ENCODE peak calls at places on chromosomes 2 and 18, in nine cellular contexts. F is EH; E is RKO; O is activated CD8-positive, alpha-beta memory T cell treated with anti-CD3 and anti-CD28 coated beads for 1 hour; A is kidney glomerular epithelial cell; B is NCI-H2081; J is stimulated activated CD8-positive, alpha-beta memory T cell treated with anti-CD3 and anti-CD28 coated beads, Interleukin-2, amount 100 ng/mL, for 48 hours; C is EL; M is HT1080. V is an unnamed sample.

GRCh38 chr2:15797231-15797945 is 143.0 kb upstream of the MYCN start:
- DNase-seq in A (peak; percentile 40), J (no peak), C (no peak), F (no peak), E (no peak), O (no peak), M (no peak), B (no peak), V (no peak)

GRCh38 chr2:66305714-66306113 is 129.2 kb upstream of the MEIS1 start:
- DNase-seq in J (no peak), M (no peak), B (peak; percentile 88), F (peak; percentile 1), A (no peak), E (no peak), O (no peak), C (no peak), V (no peak)

GRCh38 chr18:55351980-55352714 is 235.8 kb downstream of the TCF4 start:
- DNase-seq in O (no peak), M (no peak), J (no peak), B (no peak), C (no peak), A (no peak), E (peak; percentile 2), F (no peak), V (no peak)

GRCh38 chr2:137937246-137937645 is 27.0 kb upstream of the HNMT start:
- DNase-seq in B (no peak), E (no peak), F (no peak), O (no peak), M (no peak), J (no peak), A (no peak), C (no peak), V (no peak)

GRCh38 chr2:107361951-107362350 is 464.7 kb upstream of the RGPD4 start:
- DNase-seq in A (no peak), M (no peak), F (no peak), J (no peak), O (no peak), C (no peak), E (no peak), B (no peak), V (no peak)

GRCh38 chr2:118980022-118980421 is 38.0 kb downstream of the MARCO start:
- DNase-seq in B (no peak), C (no peak), J (no peak), F (no peak), M (no peak), O (no peak), E (no peak), A (no peak), V (no peak)

GRCh38 chr18:38575023-38575422 is 1009.4 kb upstream of the CELF4 start:
- DNase-seq in O (no peak), B (no peak), C (no peak), M (no peak), A (no peak), J (no peak), E (no peak), F (no peak), V (no peak)

GRCh38 chr2:109402980-109403840 is 210.6 kb downstream of the SEPTIN10 start:
- DNase-seq in J (peak; percentile 31), C (no peak), B (no peak), F (no peak), O (no peak), M (peak; percentile 23), A (no peak), E (no peak), V (no peak)

GRCh38 chr2:149006883-149007543 is 31.5 kb upstream of the LYPD6B start:
- DNase-seq in J (no peak), O (no peak), C (no peak), E (no peak), B (no peak), F (no peak), M (no peak), A (no peak), V (no peak)

GRCh38 chr2:214481204-214481603 is 70.3 kb downstream of the VWC2L start:
- DNase-seq in B (no peak), M (peak; percentile 55), C (peak; percentile 9), J (no peak), E (no peak), F (peak; percentile 37), O (no peak), A (no peak), V (no peak)

GRCh38 chr2:146124741-146125140 is 1604.8 kb upstream of the ZEB2 start:
- DNase-seq in J (no peak), B (no peak), E (no peak), M (peak; percentile 77), F (peak; percentile 87), A (peak; percentile 23), O (no peak), C (peak; percentile 92), V (peak; percentile 4)

GRCh38 chr2:88852753-88853402 is 161.4 kb downstream of the RPIA start:
- DNase-seq in J (no peak), O (no peak), F (no peak), B (no peak), C (no peak), A (peak; percentile 89), E (no peak), M (peak; percentile 10), V (no peak)

GRCh38 chr2:230930149-230930780 is 5.2 kb upstream of the GPR55 start:
- DNase-seq in C (no peak), F (no peak), M (no peak), J (no peak), B (no peak), E (no peak), A (no peak), O (no peak), V (no peak)